ENCODE peak calls at places on chromosomes 6 and 20, in six cellular contexts. One of them, this sample, is unnamed.

GRCh38 chr6:6646859-6647258 is 58.3 kb downstream of the LY86 start:
- DNase-seq in ascending aorta: no peak
- DNase-seq in mucosa of descending colon: no peak
- DNase-seq in A673: no peak
- DNase-seq in fibroblast of villous mesenchyme: no peak
- DNase-seq in PC-3: no peak
- DNase-seq in this sample: no peak

GRCh38 chr6:68468244-68468884 is 166.7 kb upstream of the ADGRB3 start:
- DNase-seq in ascending aorta: no peak
- DNase-seq in mucosa of descending colon: no peak
- DNase-seq in A673: peak; percentile 44
- DNase-seq in fibroblast of villous mesenchyme: no peak
- DNase-seq in PC-3: peak; percentile 52
- DNase-seq in this sample: peak; percentile 11

GRCh38 chr6:166394036-166394892 is 11.5 kb upstream of the MPC1 start:
- DNase-seq in ascending aorta: no peak
- DNase-seq in mucosa of descending colon: no peak
- DNase-seq in A673: no peak
- DNase-seq in fibroblast of villous mesenchyme: no peak
- DNase-seq in PC-3: no peak
- DNase-seq in this sample: no peak

GRCh38 chr6:145278163-145278807 is 457.0 kb downstream of the EPM2A start:
- DNase-seq in ascending aorta: no peak
- DNase-seq in mucosa of descending colon: no peak
- DNase-seq in A673: no peak
- DNase-seq in fibroblast of villous mesenchyme: peak; percentile 3
- DNase-seq in PC-3: no peak
- DNase-seq in this sample: peak; percentile 4

GRCh38 chr6:35728663-35729348 is 8.0 kb upstream of the ARMC12 start:
- DNase-seq in ascending aorta: no peak
- DNase-seq in mucosa of descending colon: peak; percentile 58
- DNase-seq in A673: no peak
- DNase-seq in fibroblast of villous mesenchyme: no peak
- DNase-seq in PC-3: no peak
- DNase-seq in this sample: no peak

GRCh38 chr20:23086931-23087411 is 847 bp upstream of the CD93 start:
- DNase-seq in ascending aorta: no peak
- DNase-seq in mucosa of descending colon: no peak
- DNase-seq in A673: no peak
- DNase-seq in fibroblast of villous mesenchyme: no peak
- DNase-seq in PC-3: no peak
- DNase-seq in this sample: no peak

GRCh38 chr6:146650799-146651481 is 52.2 kb downstream of the ADGB start:
- DNase-seq in ascending aorta: no peak
- DNase-seq in mucosa of descending colon: no peak
- DNase-seq in A673: no peak
- DNase-seq in fibroblast of villous mesenchyme: peak; percentile 2
- DNase-seq in PC-3: peak; percentile 37
- DNase-seq in this sample: no peak

GRCh38 chr6:7311920-7312615 is 931 bp downstream of the SSR1 start:
- DNase-seq in ascending aorta: no peak
- DNase-seq in mucosa of descending colon: no peak
- DNase-seq in A673: peak; percentile 52
- DNase-seq in fibroblast of villous mesenchyme: peak; percentile 54
- DNase-seq in PC-3: peak; percentile 33
- DNase-seq in this sample: peak; percentile 9

GRCh38 chr6:77816766-77817270 is 164.0 kb downstream of the MEI4 start:
- DNase-seq in ascending aorta: no peak
- DNase-seq in mucosa of descending colon: no peak
- DNase-seq in A673: no peak
- DNase-seq in fibroblast of villous mesenchyme: no peak
- DNase-seq in PC-3: no peak
- DNase-seq in this sample: no peak

GRCh38 chr6:158020272-158020711 is 38.6 kb downstream of the SYNJ2 start:
- DNase-seq in ascending aorta: no peak
- DNase-seq in mucosa of descending colon: no peak
- DNase-seq in A673: no peak
- DNase-seq in fibroblast of villous mesenchyme: no peak
- DNase-seq in PC-3: peak; percentile 35
- DNase-seq in this sample: no peak

GRCh38 chr20:23497458-23498026 is 6.6 kb downstream of the CST8 start:
- DNase-seq in ascending aorta: no peak
- DNase-seq in mucosa of descending colon: no peak
- DNase-seq in A673: no peak
- DNase-seq in fibroblast of villous mesenchyme: no peak
- DNase-seq in PC-3: no peak
- DNase-seq in this sample: no peak

GRCh38 chr6:68447112-68447511 is 188.0 kb upstream of the ADGRB3 start:
- DNase-seq in ascending aorta: no peak
- DNase-seq in mucosa of descending colon: no peak
- DNase-seq in A673: no peak
- DNase-seq in fibroblast of villous mesenchyme: no peak
- DNase-seq in PC-3: no peak
- DNase-seq in this sample: no peak

GRCh38 chr20:237479-237878 is 10.4 kb downstream of the DEFB129 start:
- DNase-seq in ascending aorta: no peak
- DNase-seq in mucosa of descending colon: peak; percentile 18
- DNase-seq in A673: no peak
- DNase-seq in fibroblast of villous mesenchyme: no peak
- DNase-seq in PC-3: no peak
- DNase-seq in this sample: peak; percentile 2

GRCh38 chr6:3706547-3707467 is 44.7 kb downstream of the PXDC1 start:
- DNase-seq in ascending aorta: no peak
- DNase-seq in mucosa of descending colon: peak; percentile 7
- DNase-seq in A673: no peak
- DNase-seq in fibroblast of villous mesenchyme: no peak
- DNase-seq in PC-3: no peak
- DNase-seq in this sample: no peak

GRCh38 chr6:41209547-41209951 is 8.6 kb upstream of the TREML2 start:
- DNase-seq in ascending aorta: no peak
- DNase-seq in mucosa of descending colon: no peak
- DNase-seq in A673: no peak
- DNase-seq in fibroblast of villous mesenchyme: no peak
- DNase-seq in PC-3: no peak
- DNase-seq in this sample: no peak

GRCh38 chr6:131136021-131136847 is 967 bp downstream of the AKAP7 start:
- DNase-seq in ascending aorta: no peak
- DNase-seq in mucosa of descending colon: peak; percentile 31
- DNase-seq in A673: peak; percentile 61
- DNase-seq in fibroblast of villous mesenchyme: peak; percentile 49
- DNase-seq in PC-3: peak; percentile 35
- DNase-seq in this sample: peak; percentile 69

GRCh38 chr20:34165246-34165645 is 53.2 kb upstream of the EIF2S2 start:
- DNase-seq in ascending aorta: no peak
- DNase-seq in mucosa of descending colon: no peak
- DNase-seq in A673: peak; percentile 43
- DNase-seq in fibroblast of villous mesenchyme: peak; percentile 69
- DNase-seq in PC-3: no peak
- DNase-seq in this sample: peak; percentile 29

GRCh38 chr6:167827588-167828324 is 1.0 kb downstream of the AFDN start:
- DNase-seq in ascending aorta: no peak
- DNase-seq in mucosa of descending colon: peak; percentile 69
- DNase-seq in A673: peak; percentile 56
- DNase-seq in fibroblast of villous mesenchyme: peak; percentile 31
- DNase-seq in PC-3: peak; percentile 33
- DNase-seq in this sample: peak; percentile 48

GRCh38 chr6:3139090-3139903 is 18.0 kb downstream of the TUBB2A start:
- DNase-seq in ascending aorta: peak; percentile 42
- DNase-seq in mucosa of descending colon: peak; percentile 85
- DNase-seq in A673: no peak
- DNase-seq in fibroblast of villous mesenchyme: peak; percentile 84
- DNase-seq in PC-3: peak; percentile 77
- DNase-seq in this sample: peak; percentile 92

GRCh38 chr6:44004625-44005506 is 122.4 kb downstream of the MRPL14 start:
- DNase-seq in ascending aorta: no peak
- DNase-seq in mucosa of descending colon: no peak
- DNase-seq in A673: peak; percentile 96
- DNase-seq in fibroblast of villous mesenchyme: no peak
- DNase-seq in PC-3: peak; percentile 29
- DNase-seq in this sample: no peak

GRCh38 chr6:163554663-163555062 is 140.1 kb downstream of the QKI start:
- DNase-seq in ascending aorta: no peak
- DNase-seq in mucosa of descending colon: peak; percentile 70
- DNase-seq in A673: peak; percentile 63
- DNase-seq in fibroblast of villous mesenchyme: peak; percentile 63
- DNase-seq in PC-3: peak; percentile 60
- DNase-seq in this sample: peak; percentile 64

GRCh38 chr6:43278524-43279078 is 19.5 kb upstream of the SLC22A7 start:
- DNase-seq in ascending aorta: no peak
- DNase-seq in mucosa of descending colon: peak; percentile 81
- DNase-seq in A673: no peak
- DNase-seq in fibroblast of villous mesenchyme: no peak
- DNase-seq in PC-3: peak; percentile 19
- DNase-seq in this sample: no peak

GRCh38 chr6:42428326-42429041 is 23.2 kb downstream of the TRERF1 start:
- DNase-seq in ascending aorta: no peak
- DNase-seq in mucosa of descending colon: peak; percentile 28
- DNase-seq in A673: no peak
- DNase-seq in fibroblast of villous mesenchyme: no peak
- DNase-seq in PC-3: no peak
- DNase-seq in this sample: no peak

GRCh38 chr20:53070714-53071392 is 98.7 kb downstream of the TSHZ2 start:
- DNase-seq in ascending aorta: no peak
- DNase-seq in mucosa of descending colon: no peak
- DNase-seq in A673: peak; percentile 72
- DNase-seq in fibroblast of villous mesenchyme: peak; percentile 17
- DNase-seq in PC-3: no peak
- DNase-seq in this sample: no peak

GRCh38 chr20:51417745-51418529 is 124.6 kb downstream of the NFATC2 start:
- DNase-seq in ascending aorta: no peak
- DNase-seq in mucosa of descending colon: no peak
- DNase-seq in A673: no peak
- DNase-seq in fibroblast of villous mesenchyme: no peak
- DNase-seq in PC-3: no peak
- DNase-seq in this sample: no peak

DNA sequence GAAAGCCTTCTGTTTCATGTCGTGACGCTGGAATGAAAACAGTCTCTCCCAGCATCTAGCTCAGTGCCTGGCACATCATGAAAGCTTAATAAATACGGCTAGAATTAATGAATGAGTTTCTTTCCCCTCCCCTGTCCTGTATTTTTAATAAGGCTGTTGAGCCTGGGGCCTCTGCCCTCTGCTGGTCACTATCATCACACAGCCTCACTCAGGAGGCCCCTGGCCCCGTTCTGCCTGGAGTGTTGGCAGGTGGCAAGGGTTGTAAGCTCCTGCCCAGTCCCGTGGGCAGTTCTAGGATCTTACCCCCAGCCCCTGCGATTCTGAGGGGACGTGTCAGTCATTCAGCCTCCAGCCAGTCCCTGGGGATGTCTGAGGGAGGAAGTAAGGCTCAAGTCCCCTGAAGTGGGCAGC is 41.4 kb downstream of the PHACTR3 start:
- DNase-seq in ascending aorta: no peak
- DNase-seq in mucosa of descending colon: no peak
- DNase-seq in A673: no peak
- DNase-seq in fibroblast of villous mesenchyme: no peak
- DNase-seq in PC-3: peak; percentile 8
- DNase-seq in this sample: no peak
- TF ChIP-seq CTCF in ascending aorta: no peak
- TF ChIP-seq CTCF in mucosa of descending colon: no peak
- TF ChIP-seq CTCF in A673: peak; percentile 23
- TF ChIP-seq CTCF in fibroblast of villous mesenchyme: no peak
- TF ChIP-seq CTCF in PC-3: peak; percentile 48
- TF ChIP-seq CTCF in this sample: no peak

GRCh38 chr6:18400831-18401446 is 13.8 kb downstream of the RNF144B start:
- DNase-seq in ascending aorta: no peak
- DNase-seq in mucosa of descending colon: no peak
- DNase-seq in A673: no peak
- DNase-seq in fibroblast of villous mesenchyme: peak; percentile 41
- DNase-seq in PC-3: no peak
- DNase-seq in this sample: peak; percentile 44
- H3K4me3 ChIP-seq in ascending aorta: no peak overlapping the region
- H3K4me3 ChIP-seq in mucosa of descending colon: no peak overlapping the region
- H3K4me3 ChIP-seq in A673: no peak overlapping the region
- H3K4me3 ChIP-seq in fibroblast of villous mesenchyme: no peak overlapping the region
- H3K4me3 ChIP-seq in PC-3: no peak overlapping the region
- H3K4me3 ChIP-seq in this sample: no peak overlapping the region

GRCh38 chr20:40160151-40160550 is 528.9 kb downstream of the MAFB start:
- DNase-seq in ascending aorta: no peak
- DNase-seq in mucosa of descending colon: peak; percentile 66
- DNase-seq in A673: peak; percentile 89
- DNase-seq in fibroblast of villous mesenchyme: peak; percentile 45
- DNase-seq in PC-3: peak; percentile 33
- DNase-seq in this sample: peak; percentile 82
- TF ChIP-seq CTCF in ascending aorta: peak; percentile 61
- TF ChIP-seq CTCF in mucosa of descending colon: no peak
- TF ChIP-seq CTCF in A673: peak; percentile 86
- TF ChIP-seq CTCF in fibroblast of villous mesenchyme: peak; percentile 67
- TF ChIP-seq CTCF in PC-3: peak; percentile 55
- TF ChIP-seq CTCF in this sample: peak; percentile 92

DNA sequence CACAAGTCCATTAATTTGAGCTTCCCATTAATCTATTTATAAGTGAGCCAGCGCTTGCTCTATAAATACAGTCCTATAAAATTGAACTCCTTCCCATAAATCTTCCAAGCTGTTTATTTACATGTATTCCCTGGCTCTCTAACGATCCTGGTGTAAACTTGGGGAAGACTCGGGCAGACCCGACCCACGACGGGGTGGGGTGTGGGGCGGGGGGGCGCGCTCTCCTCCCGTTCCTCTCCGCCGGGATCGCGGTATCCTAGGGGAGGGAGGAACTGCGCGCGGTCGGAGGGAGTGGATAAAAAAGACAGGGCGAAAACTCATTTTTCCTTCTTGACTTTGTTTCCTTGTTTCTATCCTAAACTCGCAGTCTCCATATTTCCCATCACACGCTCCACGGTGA is 31.1 kb downstream of the TFAP2B start:
- DNase-seq in ascending aorta: no peak
- DNase-seq in mucosa of descending colon: no peak
- DNase-seq in A673: no peak
- DNase-seq in fibroblast of villous mesenchyme: no peak
- DNase-seq in PC-3: no peak
- DNase-seq in this sample: no peak
- H3K4me3 ChIP-seq in ascending aorta: peak overlapping the region; percentile 28
- H3K4me3 ChIP-seq in mucosa of descending colon: no peak overlapping the region
- H3K4me3 ChIP-seq in A673: peak overlapping the region; percentile 35
- H3K4me3 ChIP-seq in fibroblast of villous mesenchyme: no peak overlapping the region
- H3K4me3 ChIP-seq in PC-3: peak overlapping the region; percentile 57
- H3K4me3 ChIP-seq in this sample: no peak overlapping the region

GRCh38 chr20:38214871-38215788 is 45.4 kb downstream of the KIAA1755 start:
- DNase-seq in ascending aorta: no peak
- DNase-seq in mucosa of descending colon: no peak
- DNase-seq in A673: no peak
- DNase-seq in fibroblast of villous mesenchyme: no peak
- DNase-seq in PC-3: no peak
- DNase-seq in this sample: no peak
- TF ChIP-seq CTCF in ascending aorta: no peak
- TF ChIP-seq CTCF in mucosa of descending colon: no peak
- TF ChIP-seq CTCF in A673: peak; percentile 16
- TF ChIP-seq CTCF in fibroblast of villous mesenchyme: peak; percentile 28
- TF ChIP-seq CTCF in PC-3: peak; percentile 9
- TF ChIP-seq CTCF in this sample: peak; percentile 43

GRCh38 chr6:32095338-32096086 is 13.6 kb downstream of the TNXB start:
- DNase-seq in ascending aorta: no peak
- DNase-seq in mucosa of descending colon: no peak
- DNase-seq in A673: no peak
- DNase-seq in fibroblast of villous mesenchyme: no peak
- DNase-seq in PC-3: no peak
- DNase-seq in this sample: no peak
- H3K4me3 ChIP-seq in ascending aorta: peak overlapping the region; percentile 43
- H3K4me3 ChIP-seq in mucosa of descending colon: no peak overlapping the region
- H3K4me3 ChIP-seq in A673: peak overlapping the region; percentile 12
- H3K4me3 ChIP-seq in fibroblast of villous mesenchyme: no peak overlapping the region
- H3K4me3 ChIP-seq in PC-3: no peak overlapping the region
- H3K4me3 ChIP-seq in this sample: no peak overlapping the region

This sample was measured in choroid plexus epithelial cell.